ENCODE peak calls at places on chromosomes 5 and 9, in ten cellular contexts. J is stimulated activated CD4-positive, alpha-beta T cell treated with anti-CD3 and anti-CD28 coated beads, Interleukin-1b, Interleukin-23, amount 100 ng/mL, for 48 hours; B is activated CD8-positive, alpha-beta memory T cell treated with anti-CD3 and anti-CD28 coated beads, Interleukin-2, amount 50 U/mL, for 48 hours; L is BE2C; Q is Caco-2; R is activated CD4-positive, alpha-beta T cell treated with anti-CD3 and anti-CD28 coated beads, Interleukin-2, amount 50 U/mL, for 1 hour; H is frontal cortex; U is cardiac muscle cell; F is CD8-positive, alpha-beta T cell; N is GM19239. D is an unnamed sample.

GRCh38 chr9:116274293-116274692 is 120.7 kb downstream of the PAPPA start:
- DNase-seq in J (no peak), B (no peak), L (no peak), Q (no peak), R (no peak), H (no peak), U (peak), F (no peak), N (no peak), D (no peak)

GRCh38 chr5:125560476-125561225 is 814.2 kb upstream of the ZNF608 start:
- DNase-seq in J (no peak), B (no peak), L (peak), Q (no peak), R (no peak), H (no peak), U (peak), F (no peak), N (no peak), D (no peak)

GRCh38 chr9:81729141-81729540 is 39.8 kb upstream of the TLE1 start:
- DNase-seq in J (no peak), B (no peak), L (no peak), Q (no peak), R (no peak), H (no peak), U (no peak), F (no peak), N (no peak), D (no peak)

GRCh38 chr9:114428466-114428865 is 40.7 kb upstream of the AKNA start:
- DNase-seq in J (no peak), B (no peak), L (no peak), Q (no peak), R (no peak), H (no peak), U (no peak), F (no peak), N (no peak), D (no peak)

GRCh38 chr5:142685418-142686209 is at the start of gene FGF1:
- DNase-seq in J (no peak), B (peak), L (peak), Q (no peak), R (no peak), H (no peak), U (peak), F (no peak), N (no peak), D (no peak)

GRCh38 chr5:172456076-172456800 is 1.9 kb upstream of the SH3PXD2B start:
- DNase-seq in J (no peak), B (no peak), L (no peak), Q (no peak), R (no peak), H (no peak), U (no peak), F (no peak), N (no peak), D (no peak)

GRCh38 chr9:71812385-71812784 is 44.1 kb upstream of the CEMIP2 start:
- DNase-seq in J (no peak), B (no peak), L (peak), Q (no peak), R (no peak), H (no peak), U (peak), F (no peak), N (no peak), D (no peak)

GRCh38 chr5:36301858-36302603 is at the start of gene RANBP3L:
- DNase-seq in J (no peak), B (no peak), L (no peak), Q (peak), R (no peak), H (no peak), U (peak), F (no peak), N (no peak), D (no peak)

GRCh38 chr5:172172912-172173591 is 15.0 kb downstream of the STK10 start:
- DNase-seq in J (no peak), B (no peak), L (no peak), Q (no peak), R (no peak), H (peak), U (no peak), F (no peak), N (no peak), D (no peak)

GRCh38 chr9:112348257-112348992 is 15.0 kb upstream of the PTBP3 start:
- DNase-seq in J (peak), B (peak), L (peak), Q (peak), R (peak), H (peak), U (peak), F (peak), N (peak), D (peak)

GRCh38 chr5:31987985-31988710 is 186.0 kb downstream of the GOLPH3 start:
- DNase-seq in J (no peak), B (no peak), L (no peak), Q (no peak), R (no peak), H (no peak), U (peak), F (no peak), N (no peak), D (no peak)

GRCh38 chr9:88773627-88774244 is 217.5 kb upstream of the S1PR3 start:
- DNase-seq in J (no peak), B (no peak), L (no peak), Q (no peak), R (no peak), H (no peak), U (peak), F (no peak), N (no peak), D (no peak)

GRCh38 chr9:94928696-94929372 is 202.3 kb downstream of the AOPEP start:
- DNase-seq in J (no peak), B (no peak), L (no peak), Q (no peak), R (no peak), H (no peak), U (no peak), F (no peak), N (no peak), D (no peak)

GRCh38 chr9:92170848-92171247 is 55.6 kb upstream of the SPTLC1 start:
- DNase-seq in J (no peak), B (no peak), L (no peak), Q (no peak), R (no peak), H (no peak), U (no peak), F (no peak), N (no peak), D (no peak)

GRCh38 chr5:95261369-95262175 is 23.3 kb downstream of the MCTP1 start:
- DNase-seq in J (no peak), B (no peak), L (peak), Q (peak), R (no peak), H (no peak), U (peak), F (no peak), N (no peak), D (no peak)

GRCh38 chr5:112795342-112795741 is 57.7 kb downstream of the APC start:
- DNase-seq in J (no peak), B (no peak), L (no peak), Q (no peak), R (no peak), H (no peak), U (no peak), F (no peak), N (no peak), D (no peak)

GRCh38 chr5:6758201-6758600 is 45.0 kb downstream of the TENT4A start:
- DNase-seq in J (no peak), B (no peak), L (no peak), Q (no peak), R (no peak), H (no peak), U (no peak), F (no peak), N (no peak), D (no peak)

GRCh38 chr5:132259061-132259851 is 1.8 kb downstream of the PDLIM4 start:
- DNase-seq in J (no peak), B (peak), L (peak), Q (no peak), R (no peak), H (peak), U (peak), F (no peak), N (no peak), D (no peak)

GRCh38 chr9:114507726-114508125 is 2.5 kb upstream of the WHRN start:
- DNase-seq in J (no peak), B (no peak), L (no peak), Q (peak), R (no peak), H (peak), U (peak), F (no peak), N (no peak), D (no peak)

GRCh38 chr9:105912868-105913516 is 218.7 kb downstream of the TMEM38B start:
- DNase-seq in J (no peak), B (no peak), L (no peak), Q (peak), R (no peak), H (no peak), U (peak), F (no peak), N (no peak), D (no peak)

GRCh38 chr5:122350496-122350895 is 38.5 kb downstream of the SNCAIP start:
- DNase-seq in J (no peak), B (no peak), L (no peak), Q (no peak), R (no peak), H (no peak), U (peak), F (no peak), N (no peak), D (no peak)

GRCh38 chr5:85967681-85968080 is 650.1 kb upstream of the COX7C start:
- DNase-seq in J (no peak), B (no peak), L (no peak), Q (no peak), R (no peak), H (no peak), U (no peak), F (no peak), N (no peak), D (no peak)

GRCh38 chr9:15157371-15157770 is 149.6 kb downstream of the TTC39B start:
- DNase-seq in J (no peak), B (no peak), L (no peak), Q (no peak), R (no peak), H (no peak), U (peak), F (no peak), N (no peak), D (no peak)

GRCh38 chr5:169706758-169707450 is 69.8 kb downstream of the DOCK2 start:
- DNase-seq in J (no peak), B (no peak), L (no peak), Q (no peak), R (no peak), H (no peak), U (peak), F (no peak), N (no peak), D (no peak)

GRCh38 chr5:122192883-122193496 is 63.6 kb downstream of the ZNF474 start:
- DNase-seq in J (no peak), B (no peak), L (peak), Q (peak), R (no peak), H (peak), U (peak), F (no peak), N (peak), D (no peak)

GRCh38 chr9:129816501-129817435 is 7.2 kb downstream of the TOR1A start:
- DNase-seq in J (no peak), B (no peak), L (no peak), Q (no peak), R (no peak), H (no peak), U (no peak), F (no peak), N (no peak), D (no peak)

GRCh38 chr5:64680289-64680688 is 10.0 kb upstream of the SHISAL2B start:
- DNase-seq in J (no peak), B (no peak), L (peak), Q (peak), R (no peak), H (no peak), U (no peak), F (no peak), N (no peak), D (no peak)

GRCh38 chr5:42720242-42720641 is 36.4 kb upstream of the CCDC152 start:
- DNase-seq in J (no peak), B (no peak), L (no peak), Q (no peak), R (no peak), H (no peak), U (no peak), F (no peak), N (no peak), D (peak)

GRCh38 chr5:98770158-98770910 is 3.1 kb upstream of the RGMB start:
- DNase-seq in J (no peak), B (peak), L (peak), Q (peak), R (peak), H (no peak), U (peak), F (peak), N (peak), D (peak)

GRCh38 chr9:32551491-32552049 is 557 bp upstream of the SMIM27 start:
- DNase-seq in J (peak), B (peak), L (peak), Q (peak), R (peak), H (peak), U (no peak), F (peak), N (no peak), D (peak)

GRCh38 chr5:144248015-144248414 is 77.3 kb downstream of the KCTD16 start:
- DNase-seq in J (no peak), B (no peak), L (no peak), Q (no peak), R (no peak), H (no peak), U (no peak), F (no peak), N (no peak), D (no peak)

GRCh38 chr5:138632900-138633489 is 57.8 kb upstream of the HSPA9 start:
- DNase-seq in J (peak), B (no peak), L (peak), Q (peak), R (no peak), H (peak), U (peak), F (no peak), N (peak), D (no peak)

GRCh38 chr5:84032404-84032803 is 311.7 kb upstream of the HAPLN1 start:
- DNase-seq in J (no peak), B (no peak), L (no peak), Q (no peak), R (no peak), H (no peak), U (peak), F (no peak), N (no peak), D (no peak)

D was measured in CD4-positive, CD25-positive, alpha-beta regulatory T cell.